ENCODE peak calls at places on chromosomes 1 and 21, in eight cellular contexts. One of them, this sample, is unnamed.

GRCh38 chr1:228034954-228035837 is 28.4 kb downstream of the WNT3A start:
- DNase-seq in myocyte: no peak
- DNase-seq in posterior cingulate gyrus: peak
- DNase-seq in kidney epithelial cell: no peak
- DNase-seq in K562: no peak
- DNase-seq in activated T-cell treated with anti-CD3 and anti-CD28 coated beads for 24 hours: no peak
- DNase-seq in amniotic stem cell: no peak
- DNase-seq in T-helper 9 cell: no peak
- DNase-seq in this sample: no peak

GRCh38 chr1:12109901-12110300 is 46.8 kb downstream of the TNFRSF8 start:
- DNase-seq in posterior cingulate gyrus: no peak
- DNase-seq in amniotic stem cell: no peak
- DNase-seq in K562: no peak
- DNase-seq in myocyte: no peak
- DNase-seq in T-helper 9 cell: no peak
- DNase-seq in activated T-cell treated with anti-CD3 and anti-CD28 coated beads for 24 hours: no peak
- DNase-seq in kidney epithelial cell: no peak
- DNase-seq in this sample: no peak

GRCh38 chr1:229998980-229999379 is 68.1 kb upstream of the GALNT2 start:
- DNase-seq in T-helper 9 cell: no peak
- DNase-seq in myocyte: no peak
- DNase-seq in posterior cingulate gyrus: no peak
- DNase-seq in activated T-cell treated with anti-CD3 and anti-CD28 coated beads for 24 hours: no peak
- DNase-seq in kidney epithelial cell: no peak
- DNase-seq in K562: no peak
- DNase-seq in amniotic stem cell: no peak
- DNase-seq in this sample: no peak

GRCh38 chr21:45595574-45596295 is 47.8 kb upstream of the PCBP3 start:
- DNase-seq in kidney epithelial cell: no peak
- DNase-seq in myocyte: no peak
- DNase-seq in amniotic stem cell: no peak
- DNase-seq in K562: no peak
- DNase-seq in activated T-cell treated with anti-CD3 and anti-CD28 coated beads for 24 hours: no peak
- DNase-seq in T-helper 9 cell: no peak
- DNase-seq in posterior cingulate gyrus: no peak
- DNase-seq in this sample: no peak

GRCh38 chr1:96362623-96363022 is 359.0 kb upstream of the PTBP2 start:
- DNase-seq in myocyte: peak
- DNase-seq in posterior cingulate gyrus: no peak
- DNase-seq in kidney epithelial cell: peak
- DNase-seq in activated T-cell treated with anti-CD3 and anti-CD28 coated beads for 24 hours: no peak
- DNase-seq in K562: no peak
- DNase-seq in amniotic stem cell: peak
- DNase-seq in T-helper 9 cell: no peak
- DNase-seq in this sample: peak

GRCh38 chr1:106978477-106979322 is 77.8 kb upstream of the PRMT6 start:
- DNase-seq in posterior cingulate gyrus: no peak
- DNase-seq in myocyte: no peak
- DNase-seq in amniotic stem cell: no peak
- DNase-seq in T-helper 9 cell: no peak
- DNase-seq in K562: no peak
- DNase-seq in kidney epithelial cell: no peak
- DNase-seq in activated T-cell treated with anti-CD3 and anti-CD28 coated beads for 24 hours: no peak
- DNase-seq in this sample: peak

GRCh38 chr1:1775364-1776226 is 2.7 kb downstream of the NADK start:
- DNase-seq in posterior cingulate gyrus: no peak
- DNase-seq in kidney epithelial cell: no peak
- DNase-seq in amniotic stem cell: no peak
- DNase-seq in K562: no peak
- DNase-seq in myocyte: no peak
- DNase-seq in T-helper 9 cell: no peak
- DNase-seq in activated T-cell treated with anti-CD3 and anti-CD28 coated beads for 24 hours: no peak
- DNase-seq in this sample: no peak

GRCh38 chr1:203274603-203275381 is 30.5 kb upstream of the BTG2 start:
- DNase-seq in T-helper 9 cell: no peak
- DNase-seq in activated T-cell treated with anti-CD3 and anti-CD28 coated beads for 24 hours: no peak
- DNase-seq in amniotic stem cell: no peak
- DNase-seq in myocyte: peak
- DNase-seq in K562: no peak
- DNase-seq in kidney epithelial cell: no peak
- DNase-seq in posterior cingulate gyrus: peak
- DNase-seq in this sample: peak

GRCh38 chr1:53278294-53278693 is 40.0 kb upstream of the MAGOH start:
- DNase-seq in posterior cingulate gyrus: peak
- DNase-seq in amniotic stem cell: no peak
- DNase-seq in T-helper 9 cell: peak
- DNase-seq in kidney epithelial cell: no peak
- DNase-seq in K562: peak
- DNase-seq in myocyte: peak
- DNase-seq in activated T-cell treated with anti-CD3 and anti-CD28 coated beads for 24 hours: peak
- DNase-seq in this sample: no peak

GRCh38 chr1:26771285-26771642 is 16.5 kb upstream of the PIGV start:
- DNase-seq in kidney epithelial cell: no peak
- DNase-seq in amniotic stem cell: no peak
- DNase-seq in activated T-cell treated with anti-CD3 and anti-CD28 coated beads for 24 hours: no peak
- DNase-seq in myocyte: no peak
- DNase-seq in K562: no peak
- DNase-seq in T-helper 9 cell: no peak
- DNase-seq in posterior cingulate gyrus: no peak
- DNase-seq in this sample: no peak

GRCh38 chr1:84377480-84378095 is 20.7 kb upstream of the DNASE2B start:
- DNase-seq in activated T-cell treated with anti-CD3 and anti-CD28 coated beads for 24 hours: no peak
- DNase-seq in K562: no peak
- DNase-seq in kidney epithelial cell: peak
- DNase-seq in posterior cingulate gyrus: no peak
- DNase-seq in myocyte: peak
- DNase-seq in amniotic stem cell: peak
- DNase-seq in T-helper 9 cell: no peak
- DNase-seq in this sample: no peak

GRCh38 chr1:245099401-245099800 is 55.4 kb upstream of the KIF26B start:
- DNase-seq in K562: no peak
- DNase-seq in activated T-cell treated with anti-CD3 and anti-CD28 coated beads for 24 hours: no peak
- DNase-seq in amniotic stem cell: no peak
- DNase-seq in myocyte: no peak
- DNase-seq in kidney epithelial cell: no peak
- DNase-seq in T-helper 9 cell: no peak
- DNase-seq in posterior cingulate gyrus: no peak
- DNase-seq in this sample: no peak

GRCh38 chr1:222530852-222531251 is 17.1 kb downstream of the HHIPL2 start:
- DNase-seq in activated T-cell treated with anti-CD3 and anti-CD28 coated beads for 24 hours: no peak
- DNase-seq in myocyte: no peak
- DNase-seq in T-helper 9 cell: no peak
- DNase-seq in amniotic stem cell: no peak
- DNase-seq in posterior cingulate gyrus: no peak
- DNase-seq in kidney epithelial cell: no peak
- DNase-seq in K562: no peak
- DNase-seq in this sample: no peak

This sample was measured in epithelial cell of prostate.